ENCODE peak calls at places on chromosomes 13 and 19, in seven cellular contexts. X is NCI-H774; Y is activated naive CD8-positive, alpha-beta T cell treated with anti-CD3 and anti-CD28 coated beads, Interleukin-2, amount 50 U/mL, for 24 hours; H is fibroblast of villous mesenchyme; A is aorta; N is heart left ventricle; U is fibroblast of the aortic adventitia. V is an unnamed sample.

GRCh38 chr13:108785844-108786243 is 156.4 kb downstream of the MYO16 start:
- DNase-seq in N (no peak), H (no peak), X (no peak), Y (no peak), U (no peak), A (no peak), V (no peak)

GRCh38 chr13:41742917-41743552 is 217.9 kb downstream of the VWA8 start:
- DNase-seq in H (no peak), Y (no peak), X (no peak), N (no peak), U (no peak), A (no peak), V (no peak)

GRCh38 chr19:44176590-44176989 is 11.7 kb downstream of the ZNF226 start:
- DNase-seq in N (no peak), X (no peak), U (no peak), Y (no peak), A (no peak), H (peak; percentile 1), V (no peak)

GRCh38 chr13:28349371-28349770 is 145.6 kb downstream of the FLT1 start:
- DNase-seq in N (no peak), X (no peak), H (peak; percentile 57), A (no peak), U (no peak), Y (no peak), V (no peak)

GRCh38 chr19:33465371-33465770 is 56.2 kb downstream of the PEPD start:
- DNase-seq in Y (no peak), A (no peak), N (no peak), H (no peak), X (no peak), U (no peak), V (no peak)

GRCh38 chr13:112062047-112062618 is 4.8 kb upstream of the SOX1 start:
- DNase-seq in U (no peak), H (no peak), Y (no peak), A (no peak), X (no peak), N (no peak), V (no peak)

GRCh38 chr19:41785653-41786052 is 10.7 kb upstream of the CEACAM3 start:
- DNase-seq in N (peak; percentile 51), Y (peak; percentile 68), U (peak; percentile 72), A (peak; percentile 63), H (peak; percentile 68), X (peak; percentile 64), V (peak; percentile 67)

GRCh38 chr13:109110159-109110558 is 480.7 kb downstream of the MYO16 start:
- DNase-seq in U (no peak), A (no peak), N (no peak), H (no peak), Y (no peak), X (no peak), V (no peak)

GRCh38 chr19:2476451-2477140 is 669 bp downstream of the GADD45B start:
- DNase-seq in X (no peak), A (peak; percentile 81), Y (peak; percentile 85), N (peak; percentile 64), H (peak; percentile 47), U (peak; percentile 64), V (peak; percentile 50)

GRCh38 chr19:47497821-47498520 is 14.0 kb upstream of the KPTN start:
- DNase-seq in N (no peak), X (no peak), U (no peak), H (no peak), A (no peak), Y (no peak), V (no peak)